ENCODE peak calls at places on chromosome 18, in eight cellular contexts. S, J, F, A, W, C, N and Z are unnamed samples. For H3K27me3, the result is how much of the 10 kb centered on the place peaks cover.

GRCh38 chr18:2932247-2933181 is 80.4 kb downstream of the LPIN2 start:
- DNase-seq in A (peak), C (peak), J (no peak), W (peak), F (no peak), N (peak), S (peak), Z (no peak)

GRCh38 chr18:79778291-79778791 is 19.4 kb upstream of the KCNG2 start:
- DNase-seq in F (peak), J (no peak), A (no peak), N (no peak), C (no peak), W (no peak), S (no peak), Z (peak)

GRCh38 chr18:77366725-77367641 is 117.3 kb downstream of the GALR1 start:
- DNase-seq in S (no peak), A (peak), W (peak), F (no peak), J (no peak), C (peak), N (peak), Z (no peak)

GRCh38 chr18:11995445-11996189 is 14.3 kb downstream of the IMPA2 start:
- DNase-seq in S (peak), J (peak), N (peak), W (peak), C (peak), A (peak), F (peak), Z (no peak)

GRCh38 chr18:8379187-8379941 is 229.9 kb upstream of the RAB12 start:
- DNase-seq in N (no peak), W (no peak), J (no peak), C (no peak), F (no peak), S (no peak), A (no peak), Z (no peak)

GRCh38 chr18:22286576-22286975 is 117.2 kb downstream of the GATA6 start:
- DNase-seq in C (peak), A (peak), J (peak), F (no peak), S (no peak), W (no peak), N (peak), Z (peak)

GRCh38 chr18:72544092-72544886 is at the start of gene CBLN2:
- DNase-seq in A (no peak), W (peak), J (peak), C (peak), F (peak), N (peak), S (peak), Z (peak)

GRCh38 chr18:76679259-76679658 is 143.1 kb upstream of the ZNF236 start:
- DNase-seq in A (no peak), S (no peak), N (no peak), C (no peak), W (no peak), F (no peak), J (no peak), Z (no peak)

GRCh38 chr18:10032331-10032979 is 118.6 kb downstream of the VAPA start:
- DNase-seq in N (no peak), J (no peak), F (peak), A (no peak), W (no peak), S (no peak), C (no peak), Z (no peak)

GRCh38 chr18:12637901-12638633 is 19.8 kb downstream of the SPIRE1 start:
- DNase-seq in S (peak), W (no peak), F (no peak), A (no peak), C (peak), N (no peak), J (no peak), Z (no peak)

GRCh38 chr18:49517483-49517882 is 30.4 kb upstream of the C18orf32 start:
- DNase-seq in W (no peak), A (no peak), N (no peak), C (no peak), F (no peak), J (no peak), S (no peak), Z (no peak)

GRCh38 chr18:54127759-54128378 is 96.6 kb downstream of the MBD2 start:
- DNase-seq in A (no peak), C (peak), F (no peak), J (no peak), W (peak), N (no peak), S (peak), Z (no peak)

GRCh38 chr18:34643982-34644381 is 66.1 kb upstream of the DTNA start:
- DNase-seq in A (no peak), F (no peak), S (peak), J (no peak), C (peak), N (no peak), W (no peak), Z (no peak)
- TF ChIP-seq CTCF in A (peak), F (no peak), S (peak), J (no peak), C (peak), N (no peak), W (no peak), Z (no peak)

GRCh38 chr18:59696311-59697235 is 650 bp downstream of the CCBE1 start:
- DNase-seq in J (no peak), S (peak), W (no peak), A (peak), F (no peak), N (no peak), C (peak), Z (no peak)
- H3K27me3 ChIP-seq in J (under half), S (under half), W (half or more), A (under half), F (under half), N (under half), C (half or more), Z (under half)

GRCh38 chr18:50647237-50647636 is 87.3 kb downstream of the MAPK4 start:
- DNase-seq in S (no peak), C (no peak), N (no peak), F (no peak), A (no peak), J (no peak), W (no peak), Z (no peak)

GRCh38 chr18:50644146-50644545 is 84.3 kb downstream of the MAPK4 start:
- DNase-seq in A (no peak), C (no peak), F (no peak), W (no peak), S (no peak), N (no peak), J (no peak), Z (no peak)

GRCh38 chr18:50642439-50642838 is 82.6 kb downstream of the MAPK4 start:
- DNase-seq in F (no peak), J (no peak), W (no peak), C (no peak), S (no peak), N (no peak), A (no peak), Z (no peak)

GRCh38 chr18:50647792-50648191 is 87.9 kb downstream of the MAPK4 start:
- DNase-seq in A (no peak), C (no peak), N (no peak), S (no peak), F (no peak), J (no peak), W (no peak), Z (no peak)

DNA sequence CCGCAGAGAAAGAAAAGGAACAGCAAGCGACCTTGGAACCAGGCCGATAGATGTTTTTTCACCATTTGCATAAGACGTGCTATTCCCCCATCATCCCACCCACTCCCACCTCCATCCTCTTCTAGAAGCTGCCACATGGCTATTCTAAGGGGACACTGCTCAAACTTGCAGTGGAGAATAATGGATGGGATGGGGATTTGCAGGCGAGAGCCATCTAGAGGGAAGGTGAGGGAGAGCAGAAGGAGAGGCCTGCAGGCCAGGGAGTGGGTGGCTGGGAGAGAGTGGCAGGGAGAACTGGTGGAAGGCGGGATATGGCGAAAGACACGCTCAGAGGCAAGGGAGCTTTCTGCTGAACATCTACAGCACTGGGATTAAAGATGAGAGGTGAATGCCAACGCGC is 84.9 kb downstream of the MAPK4 start:
- DNase-seq in N (no peak), A (no peak), F (no peak), C (peak), W (no peak), J (no peak), S (no peak), Z (no peak)
- TF ChIP-seq CTCF in N (peak), A (no peak), F (no peak), C (peak), W (peak), J (no peak), S (no peak), Z (peak)

GRCh38 chr18:34510926-34511325 is 199.2 kb upstream of the DTNA start:
- DNase-seq in W (no peak), S (no peak), N (no peak), F (no peak), J (no peak), C (no peak), A (no peak), Z (no peak)

GRCh38 chr18:34509879-34510586 is 200.1 kb upstream of the DTNA start:
- DNase-seq in A (no peak), N (no peak), J (no peak), F (no peak), S (no peak), C (no peak), W (no peak), Z (no peak)

GRCh38 chr18:34511879-34512278 is 198.2 kb upstream of the DTNA start:
- DNase-seq in C (no peak), W (no peak), N (no peak), S (no peak), A (no peak), J (no peak), F (no peak), Z (no peak)

GRCh38 chr18:34511435-34511834 is 198.7 kb upstream of the DTNA start:
- DNase-seq in S (no peak), C (no peak), J (no peak), F (no peak), A (no peak), N (no peak), W (no peak), Z (no peak)

GRCh38 chr18:34509163-34509562 is 200.9 kb upstream of the DTNA start:
- DNase-seq in A (no peak), N (no peak), S (no peak), W (no peak), F (no peak), C (no peak), J (no peak), Z (no peak)
- H3K27me3 ChIP-seq in A (under half), N (under half), S (under half), W (under half), F (under half), C (under half), J (under half), Z (under half)

GRCh38 chr18:32958746-32959145 is 185.9 kb upstream of the KLHL14 start:
- DNase-seq in C (no peak), F (no peak), N (no peak), A (no peak), S (no peak), J (no peak), W (no peak), Z (no peak)

GRCh38 chr18:32956591-32957310 is 183.9 kb upstream of the KLHL14 start:
- DNase-seq in F (no peak), N (no peak), W (no peak), C (peak), J (no peak), S (peak), A (peak), Z (no peak)
- TF ChIP-seq CTCF in F (no peak), N (no peak), W (no peak), C (peak), J (no peak), S (peak), A (no peak), Z (no peak)

GRCh38 chr18:59220784-59221765 is 1.1 kb downstream of the GRP start:
- DNase-seq in A (no peak), J (no peak), S (no peak), C (no peak), N (no peak), F (no peak), W (no peak), Z (no peak)
- H3K27me3 ChIP-seq in A (under half), J (half or more), S (half or more), C (half or more), N (under half), F (under half), W (half or more), Z (half or more)

GRCh38 chr18:61608306-61608705 is 275.1 kb downstream of the CDH20 start:
- DNase-seq in A (no peak), F (no peak), C (no peak), N (no peak), W (no peak), J (no peak), S (peak), Z (no peak)

GRCh38 chr18:61609131-61609530 is 275.9 kb downstream of the CDH20 start:
- DNase-seq in A (no peak), N (no peak), C (no peak), S (peak), W (no peak), J (no peak), F (no peak), Z (no peak)

GRCh38 chr18:61616111-61616610 is 276.6 kb downstream of the RNF152 start:
- DNase-seq in W (no peak), J (no peak), C (no peak), F (no peak), N (no peak), S (no peak), A (no peak), Z (no peak)

GRCh38 chr18:61606759-61607158 is 273.5 kb downstream of the CDH20 start:
- DNase-seq in A (peak), C (peak), N (peak), W (peak), F (no peak), S (peak), J (peak), Z (peak)

GRCh38 chr18:61612517-61612916 is 279.3 kb downstream of the CDH20 start:
- DNase-seq in J (no peak), F (no peak), S (no peak), W (no peak), A (no peak), N (no peak), C (no peak), Z (no peak)
- TF ChIP-seq CTCF in J (no peak), F (no peak), S (peak), W (no peak), A (no peak), N (peak), C (peak), Z (peak)

GRCh38 chr18:78743078-78743477 is 236.5 kb upstream of the SALL3 start:
- DNase-seq in W (no peak), N (no peak), J (no peak), A (no peak), C (no peak), S (no peak), F (peak), Z (no peak)

GRCh38 chr18:78740876-78741275 is 238.7 kb upstream of the SALL3 start:
- DNase-seq in F (peak), N (no peak), C (no peak), A (no peak), W (no peak), J (no peak), S (no peak), Z (no peak)

GRCh38 chr18:78742346-78742745 is 237.3 kb upstream of the SALL3 start:
- DNase-seq in N (no peak), S (no peak), W (no peak), J (no peak), A (no peak), C (no peak), F (peak), Z (no peak)

GRCh38 chr18:78739843-78740677 is 239.6 kb upstream of the SALL3 start:
- DNase-seq in F (peak), N (no peak), J (no peak), C (no peak), S (no peak), W (no peak), A (no peak), Z (no peak)

DNA sequence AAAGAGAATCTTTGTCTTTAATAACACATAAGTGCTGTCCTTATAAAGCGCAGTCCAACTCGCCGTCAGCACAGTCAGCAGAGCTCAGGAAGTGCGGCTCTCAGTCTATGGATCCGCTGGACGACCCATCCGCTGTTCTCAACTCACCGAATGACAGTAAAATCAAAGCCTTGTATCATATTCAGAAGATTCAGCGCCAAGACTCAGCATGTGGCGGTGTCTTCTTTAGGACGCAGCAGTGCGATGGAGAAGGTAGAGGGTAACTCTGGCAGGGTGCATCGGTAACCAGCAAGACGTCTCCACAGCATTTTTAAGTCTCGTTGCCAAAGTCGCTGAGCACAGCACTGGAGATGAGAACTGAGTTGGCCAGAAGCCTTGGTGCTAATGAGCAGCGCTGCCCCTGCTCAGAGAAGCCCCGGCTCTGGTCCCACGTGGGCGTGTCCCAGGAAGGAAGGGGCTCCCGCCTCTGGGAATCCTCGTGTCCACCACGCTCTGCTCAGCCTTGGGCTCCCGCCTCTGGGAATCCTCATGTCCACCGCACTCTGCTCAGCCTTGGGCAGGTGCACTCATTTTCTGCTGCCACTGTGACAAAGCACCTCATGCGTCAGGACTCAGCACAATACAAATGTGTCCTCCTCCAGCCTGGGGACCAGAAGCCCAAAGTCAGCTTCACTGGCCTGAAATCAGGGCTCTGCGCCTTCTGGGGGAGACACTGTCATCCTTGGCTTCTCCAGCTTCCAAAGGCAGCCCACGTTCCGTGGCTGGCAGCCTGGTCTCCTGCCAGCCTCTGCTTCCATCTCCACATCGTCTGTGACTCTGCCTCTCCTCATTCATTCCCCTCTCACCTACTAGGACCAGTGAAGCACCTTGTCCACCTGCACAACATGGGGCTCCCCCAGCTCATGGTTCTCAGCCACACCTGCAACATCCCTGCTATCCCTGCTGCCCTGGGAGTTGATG is 238.0 kb upstream of the SALL3 start:
- DNase-seq in N (no peak), F (peak), C (no peak), A (no peak), S (no peak), J (no peak), W (no peak), Z (no peak)
- H3K27me3 ChIP-seq in N (under half), F (under half), C (under half), A (under half), S (under half), J (under half), W (under half), Z (under half)

DNA sequence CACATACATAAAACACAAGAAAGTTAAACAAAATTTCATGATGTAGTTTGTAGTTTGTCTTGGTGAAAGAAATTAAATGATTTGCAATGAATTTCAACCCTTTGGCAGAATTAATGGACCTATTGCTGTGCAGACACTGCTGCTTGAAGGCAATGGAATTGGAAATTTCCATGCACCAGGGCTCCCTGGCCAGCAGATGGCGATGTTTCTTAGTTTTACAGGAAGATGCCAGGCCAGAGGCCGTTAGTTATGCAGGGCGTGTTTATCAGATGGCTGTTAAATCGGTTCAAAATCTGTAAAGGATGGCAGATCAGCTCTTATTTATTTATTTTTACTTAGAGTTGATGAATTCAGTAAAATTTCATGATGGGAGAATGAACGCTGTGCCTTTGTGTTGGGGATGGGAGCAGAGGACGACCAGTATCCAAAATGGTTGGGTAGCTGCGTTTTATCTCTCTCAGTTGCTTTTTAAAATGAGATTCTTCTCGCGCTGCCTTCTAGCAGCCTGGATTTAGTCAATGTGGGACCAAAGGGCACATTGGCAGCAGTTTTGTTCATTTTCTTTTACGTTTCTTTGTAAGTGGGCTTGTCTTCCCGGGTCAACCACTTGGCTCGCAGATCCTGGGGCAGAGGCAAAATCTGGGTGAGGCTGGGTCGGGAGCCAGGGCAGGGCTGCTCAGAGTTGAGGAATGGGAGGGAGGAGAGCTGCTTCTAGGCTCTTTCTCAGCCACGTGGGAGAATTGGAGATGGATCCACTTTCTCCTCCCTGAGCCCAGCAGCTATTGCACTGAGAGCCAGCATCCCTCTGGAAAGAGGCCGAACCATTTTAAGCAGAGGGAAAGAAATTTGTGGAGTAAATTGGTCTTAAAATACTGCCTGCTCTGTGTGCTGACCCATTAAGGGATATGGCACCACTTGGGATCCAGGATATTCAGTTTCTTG is 344.0 kb downstream of the PIK3C3 start:
- DNase-seq in N (peak), S (peak), W (peak), A (peak), F (peak), C (peak), J (peak), Z (no peak)
- TF ChIP-seq CTCF in N (peak), S (peak), W (peak), A (peak), F (peak), C (peak), J (peak), Z (peak)